ENCODE peak calls at places on chromosomes 4 and X, in nine cellular contexts. V is sciatic nerve, L is NCI-H345, O is LHCN-M2, U is NCI-H1694 treated with DMSO at 0.1 percent for 48 hours, X is iPS-NIHi11, J is GM12865, Y is caudate nucleus, R is fibroblast of villous mesenchyme. A is an unnamed sample.

GRCh38 chr4:124183926-124184325 is 528.6 kb downstream of the ANKRD50 start:
- DNase-seq in V (no peak), L (no peak), O (peak), U (no peak), X (no peak), J (no peak), Y (no peak), R (no peak), A (no peak)

GRCh38 chrX:102085706-102086105 is 39.8 kb upstream of the TCEAL2 start:
- DNase-seq in V (no peak), L (no peak), O (no peak), U (no peak), X (no peak), J (no peak), Y (no peak), R (no peak), A (no peak)

GRCh38 chr4:26838055-26838842 is 22.4 kb upstream of the STIM2 start:
- DNase-seq in V (no peak), L (no peak), O (no peak), U (no peak), X (peak), J (no peak), Y (no peak), R (peak), A (no peak)

GRCh38 chr4:21077967-21078366 is 377.7 kb downstream of the PACRGL start:
- DNase-seq in V (no peak), L (no peak), O (no peak), U (no peak), X (no peak), J (no peak), Y (no peak), R (peak), A (no peak)

GRCh38 chr4:114497116-114497515 is 101.5 kb upstream of the UGT8 start:
- DNase-seq in V (no peak), L (no peak), O (no peak), U (no peak), X (no peak), J (no peak), Y (no peak), R (no peak), A (no peak)

GRCh38 chrX:27438937-27439336 is 24.2 kb downstream of the PPP4R3C start:
- DNase-seq in V (no peak), L (no peak), O (no peak), U (no peak), X (no peak), J (no peak), Y (no peak), R (no peak), A (no peak)

GRCh38 chrX:150035531-150035930 is 97.2 kb upstream of the EOLA2 start:
- DNase-seq in V (no peak), L (no peak), O (peak), U (no peak), X (no peak), J (no peak), Y (no peak), R (no peak), A (no peak)

GRCh38 chr4:122073615-122074014 is 78.5 kb upstream of the BLTP1 start:
- DNase-seq in V (no peak), L (no peak), O (no peak), U (no peak), X (no peak), J (no peak), Y (no peak), R (no peak), A (no peak)

GRCh38 chr4:100872811-100873210 is 355.0 kb upstream of the EMCN start:
- DNase-seq in V (no peak), L (no peak), O (peak), U (no peak), X (no peak), J (no peak), Y (no peak), R (peak), A (no peak)

GRCh38 chr4:129213692-129214091 is 117.7 kb downstream of the C4orf33 start:
- DNase-seq in V (no peak), L (no peak), O (no peak), U (no peak), X (no peak), J (no peak), Y (no peak), R (no peak), A (no peak)

GRCh38 chr4:96145671-96146070 is 305.8 kb downstream of the PDHA2 start:
- DNase-seq in V (no peak), L (no peak), O (peak), U (no peak), X (no peak), J (no peak), Y (no peak), R (no peak), A (no peak)

GRCh38 chr4:94127707-94128328 is 79.8 kb upstream of the SMARCAD1 start:
- DNase-seq in V (no peak), L (no peak), O (peak), U (no peak), X (peak), J (peak), Y (no peak), R (peak), A (no peak)

GRCh38 chr4:185104733-185105132 is 38.3 kb upstream of the SLC25A4 start:
- DNase-seq in V (no peak), L (no peak), O (no peak), U (no peak), X (no peak), J (no peak), Y (no peak), R (no peak), A (no peak)

GRCh38 chr4:24753519-24753918 is 41.9 kb upstream of the SOD3 start:
- DNase-seq in V (no peak), L (peak), O (no peak), U (no peak), X (no peak), J (no peak), Y (no peak), R (no peak), A (no peak)

GRCh38 chr4:87506974-87507701 is 22.0 kb downstream of the SPARCL1 start:
- DNase-seq in V (no peak), L (no peak), O (peak), U (no peak), X (no peak), J (no peak), Y (no peak), R (peak), A (no peak)

A was measured in T-helper 2 cell treated with Interferon-gamma antibody and Interleukin-4, amounts not matched to agents 5 μg/mL and 100 μg/mL, for 36 hours.